ENCODE peak calls at places on chromosomes 11 and 22, in five cellular contexts. J, D, B, O and F are unnamed samples.

GRCh38 chr11:45507916-45508315 is 157.5 kb downstream of the CHST1 start:
- DNase-seq in J (no peak), D (no peak), B (no peak), O (no peak), F (no peak)

GRCh38 chr11:64321533-64321932 is 3.6 kb downstream of the PRDX5 start:
- DNase-seq in J (no peak), D (no peak), B (no peak), O (no peak), F (no peak)

GRCh38 chr11:75277991-75278790 is 37.6 kb downstream of the TPBGL start:
- DNase-seq in J (no peak), D (no peak), B (no peak), O (no peak), F (no peak)

GRCh38 chr11:1830119-1830499 is 4.7 kb upstream of the SYT8 start:
- DNase-seq in J (peak), D (peak), B (no peak), O (peak), F (no peak)

GRCh38 chr22:20922141-20922751 is 5.0 kb downstream of the CRKL start:
- DNase-seq in J (no peak), D (no peak), B (no peak), O (no peak), F (no peak)

GRCh38 chr11:134679592-134679991 is 267.6 kb upstream of the B3GAT1 start:
- DNase-seq in J (no peak), D (no peak), B (no peak), O (no peak), F (peak)

GRCh38 chr11:107696140-107696539 is 15.7 kb downstream of the SLN start:
- DNase-seq in J (no peak), D (no peak), B (no peak), O (peak), F (no peak)

GRCh38 chr11:131855320-131855719 is 484.9 kb downstream of the NTM start:
- DNase-seq in J (no peak), D (no peak), B (no peak), O (no peak), F (no peak)

GRCh38 chr11:130785376-130786110 is 130.7 kb downstream of the SNX19 start:
- DNase-seq in J (no peak), D (no peak), B (no peak), O (peak), F (no peak)

GRCh38 chr11:1740786-1741530 is 9.4 kb downstream of the IFITM10 start:
- DNase-seq in J (no peak), D (no peak), B (no peak), O (no peak), F (no peak)

GRCh38 chr11:77088236-77089003 is 14.2 kb upstream of the OMP start:
- DNase-seq in J (no peak), D (no peak), B (no peak), O (no peak), F (no peak)

GRCh38 chr22:27348634-27349033 is 452.9 kb downstream of the MN1 start:
- DNase-seq in J (no peak), D (peak), B (no peak), O (peak), F (no peak)

GRCh38 chr11:33187851-33188722 is 26.8 kb upstream of the CSTF3 start:
- DNase-seq in J (no peak), D (no peak), B (no peak), O (peak), F (peak)

GRCh38 chr11:103920933-103921332 is 115.5 kb upstream of the DDI1 start:
- DNase-seq in J (no peak), D (no peak), B (no peak), O (no peak), F (no peak)

GRCh38 chr22:21753374-21754111 is 17.9 kb upstream of the YPEL1 start:
- DNase-seq in J (no peak), D (no peak), B (no peak), O (no peak), F (no peak)

GRCh38 chr22:41780714-41781507 is 19.6 kb upstream of the CCDC134 start:
- DNase-seq in J (peak), D (peak), B (peak), O (no peak), F (no peak)

GRCh38 chr22:41528938-41529561 is 15.2 kb downstream of the POLR3H start:
- DNase-seq in J (no peak), D (no peak), B (no peak), O (no peak), F (no peak)

GRCh38 chr11:3232956-3233355 is 739 bp upstream of the MRGPRE start:
- DNase-seq in J (no peak), D (no peak), B (no peak), O (no peak), F (peak)

GRCh38 chr11:89495951-89496350 is 4.8 kb upstream of the NOX4 start:
- DNase-seq in J (no peak), D (peak), B (no peak), O (peak), F (no peak)

GRCh38 chr22:30453731-30454510 is 17.9 kb downstream of the SEC14L3 start:
- DNase-seq in J (peak), D (no peak), B (no peak), O (no peak), F (no peak)

GRCh38 chr11:94553938-94554337 is 10.2 kb downstream of the FUT4 start:
- DNase-seq in J (no peak), D (no peak), B (no peak), O (peak), F (no peak)

GRCh38 chr22:20420157-20420842 is 17.3 kb downstream of the SCARF2 start:
- DNase-seq in J (no peak), D (no peak), B (no peak), O (no peak), F (no peak)

GRCh38 chr11:62123669-62124185 is at the start of gene INCENP:
- DNase-seq in J (peak), D (peak), B (peak), O (peak), F (peak)

GRCh38 chr11:122354029-122354697 is 238.1 kb upstream of the BLID start:
- DNase-seq in J (no peak), D (no peak), B (no peak), O (no peak), F (no peak)

GRCh38 chr11:134939046-134939445 is 527.0 kb upstream of the B3GAT1 start:
- DNase-seq in J (no peak), D (no peak), B (no peak), O (no peak), F (no peak)

GRCh38 chr11:77154381-77155081 is 26.5 kb downstream of the MYO7A start:
- DNase-seq in J (no peak), D (no peak), B (no peak), O (peak), F (no peak)

GRCh38 chr11:8983552-8983951 is 19.3 kb upstream of the TMEM9B start:
- DNase-seq in J (no peak), D (no peak), B (no peak), O (no peak), F (no peak)

GRCh38 chr11:133134561-133135173 is 397.6 kb downstream of the OPCML start:
- DNase-seq in J (peak), D (peak), B (no peak), O (no peak), F (peak)

GRCh38 chr11:19160839-19161238 is 40.9 kb downstream of the CSRP3 start:
- DNase-seq in J (no peak), D (no peak), B (no peak), O (peak), F (no peak)

GRCh38 chr11:12319734-12320387 is 57.5 kb upstream of the PARVA start:
- DNase-seq in J (no peak), D (no peak), B (no peak), O (no peak), F (peak)

GRCh38 chr22:49367016-49367697 is 460.5 kb downstream of the BRD1 start:
- DNase-seq in J (no peak), D (no peak), B (no peak), O (no peak), F (peak)

GRCh38 chr11:27076121-27076589 is 35.5 kb downstream of the BBOX1 start:
- DNase-seq in J (no peak), D (no peak), B (no peak), O (no peak), F (no peak)

GRCh38 chr11:105468154-105468553 is 141.7 kb upstream of the GRIA4 start:
- DNase-seq in J (no peak), D (no peak), B (no peak), O (no peak), F (no peak)

GRCh38 chr22:42848941-42849340 is 8.1 kb downstream of the ARFGAP3 start:
- DNase-seq in J (no peak), D (no peak), B (no peak), O (peak), F (no peak)

GRCh38 chr22:20524004-20524481 is 16.6 kb downstream of the MED15 start:
- DNase-seq in J (no peak), D (no peak), B (peak), O (peak), F (no peak)

GRCh38 chr22:46764140-46764680 is 1.8 kb downstream of the TBC1D22A start:
- DNase-seq in J (no peak), D (no peak), B (no peak), O (no peak), F (no peak)

GRCh38 chr11:64447717-64448598 is 89.0 kb downstream of the RPS6KA4 start:
- DNase-seq in J (peak), D (peak), B (no peak), O (peak), F (no peak)